ENCODE peak calls at places on chromosome 5, in four cellular contexts. Q is BE2C, Z is T-helper 1 cell, C is RWPE1. H is an unnamed sample.

GRCh38 chr5:74529101-74529500 is 111.4 kb downstream of the ENC1 start:
- DNase-seq in C (no peak), Z (no peak), Q (no peak), H (no peak)

GRCh38 chr5:56838409-56839039 is 23.2 kb downstream of the MAP3K1 start:
- DNase-seq in Z (peak; percentile 60), C (peak; percentile 42), Q (no peak), H (no peak)

GRCh38 chr5:178211095-178212048 is 7.0 kb downstream of the HNRNPAB start:
- DNase-seq in Z (no peak), C (no peak), Q (no peak), H (no peak)

GRCh38 chr5:78008356-78008967 is 232.3 kb upstream of the TBCA start:
- DNase-seq in C (peak; percentile 55), Z (peak; percentile 18), Q (peak; percentile 44), H (no peak)

GRCh38 chr5:175457466-175457865 is 13.5 kb upstream of the DRD1 start:
- DNase-seq in Z (peak; percentile 37), Q (no peak), C (peak; percentile 46), H (no peak)

GRCh38 chr5:116773926-116774325 is 199.3 kb upstream of the SEMA6A start:
- DNase-seq in Q (no peak), Z (no peak), C (no peak), H (no peak)

GRCh38 chr5:132394681-132395259 is 25.3 kb downstream of the SLC22A5 start:
- DNase-seq in C (no peak), Q (no peak), Z (no peak), H (peak; percentile 53)

GRCh38 chr5:172902497-172903472 is 56.4 kb upstream of the RPL26L1 start:
- DNase-seq in C (peak; percentile 45), Z (no peak), Q (peak; percentile 55), H (no peak)

GRCh38 chr5:45402804-45403455 is 293.2 kb downstream of the HCN1 start:
- DNase-seq in C (no peak), Q (no peak), Z (no peak), H (no peak)

GRCh38 chr5:168827636-168828035 is 248.5 kb upstream of the PANK3 start:
- DNase-seq in Z (no peak), C (no peak), Q (no peak), H (no peak)